ENCODE peak calls at places on chromosomes 3 and 15, in eight cellular contexts. One of them, this sample, is unnamed.

GRCh38 chr3:38636464-38636863 is 13.0 kb downstream of the SCN5A start:
- DNase-seq in endothelial cell of umbilical vein: no peak
- DNase-seq in heart left ventricle: no peak
- DNase-seq in spleen: peak; percentile 64
- DNase-seq in neural crest cell: no peak
- DNase-seq in foreskin fibroblast: no peak
- DNase-seq in testis: no peak
- DNase-seq in endothelial cell: no peak
- DNase-seq in this sample: no peak

GRCh38 chr15:26038693-26039092 is 175.6 kb upstream of the ATP10A start:
- DNase-seq in endothelial cell of umbilical vein: no peak
- DNase-seq in heart left ventricle: no peak
- DNase-seq in spleen: no peak
- DNase-seq in neural crest cell: no peak
- DNase-seq in foreskin fibroblast: no peak
- DNase-seq in testis: no peak
- DNase-seq in endothelial cell: peak; percentile 34
- DNase-seq in this sample: no peak

GRCh38 chr3:193971268-193971751 is 164.6 kb upstream of the HES1 start:
- DNase-seq in endothelial cell of umbilical vein: no peak
- DNase-seq in heart left ventricle: no peak
- DNase-seq in spleen: no peak
- DNase-seq in neural crest cell: no peak
- DNase-seq in foreskin fibroblast: no peak
- DNase-seq in testis: no peak
- DNase-seq in endothelial cell: no peak
- DNase-seq in this sample: no peak

GRCh38 chr15:31452595-31453557 is 126.2 kb downstream of the KLF13 start:
- DNase-seq in endothelial cell of umbilical vein: no peak
- DNase-seq in heart left ventricle: peak; percentile 42
- DNase-seq in spleen: peak; percentile 59
- DNase-seq in neural crest cell: no peak
- DNase-seq in foreskin fibroblast: no peak
- DNase-seq in testis: no peak
- DNase-seq in endothelial cell: no peak
- DNase-seq in this sample: no peak

GRCh38 chr3:172070269-172070668 is 30.9 kb downstream of the FNDC3B start:
- DNase-seq in endothelial cell of umbilical vein: no peak
- DNase-seq in heart left ventricle: no peak
- DNase-seq in spleen: no peak
- DNase-seq in neural crest cell: no peak
- DNase-seq in foreskin fibroblast: no peak
- DNase-seq in testis: no peak
- DNase-seq in endothelial cell: no peak
- DNase-seq in this sample: no peak

GRCh38 chr15:70855764-70856163 is 1.8 kb upstream of the LARP6 start:
- DNase-seq in endothelial cell of umbilical vein: no peak
- DNase-seq in heart left ventricle: no peak
- DNase-seq in spleen: no peak
- DNase-seq in neural crest cell: no peak
- DNase-seq in foreskin fibroblast: no peak
- DNase-seq in testis: no peak
- DNase-seq in endothelial cell: no peak
- DNase-seq in this sample: no peak

GRCh38 chr3:195105389-195105788 is 165.6 kb downstream of the XXYLT1 start:
- DNase-seq in endothelial cell of umbilical vein: peak; percentile 29
- DNase-seq in heart left ventricle: no peak
- DNase-seq in spleen: peak; percentile 73
- DNase-seq in neural crest cell: no peak
- DNase-seq in foreskin fibroblast: no peak
- DNase-seq in testis: no peak
- DNase-seq in endothelial cell: no peak
- DNase-seq in this sample: no peak

GRCh38 chr3:39349080-39349479 is 19.6 kb downstream of the CCR8 start:
- DNase-seq in endothelial cell of umbilical vein: no peak
- DNase-seq in heart left ventricle: no peak
- DNase-seq in spleen: no peak
- DNase-seq in neural crest cell: no peak
- DNase-seq in foreskin fibroblast: no peak
- DNase-seq in testis: no peak
- DNase-seq in endothelial cell: no peak
- DNase-seq in this sample: no peak

GRCh38 chr15:71559098-71559497 is 251.3 kb upstream of the NR2E3 start:
- DNase-seq in endothelial cell of umbilical vein: no peak
- DNase-seq in heart left ventricle: no peak
- DNase-seq in spleen: no peak
- DNase-seq in neural crest cell: no peak
- DNase-seq in foreskin fibroblast: no peak
- DNase-seq in testis: no peak
- DNase-seq in endothelial cell: no peak
- DNase-seq in this sample: no peak

GRCh38 chr15:67838789-67839332 is 984 bp downstream of the RNU6-1 start:
- DNase-seq in endothelial cell of umbilical vein: no peak
- DNase-seq in heart left ventricle: no peak
- DNase-seq in spleen: peak; percentile 89
- DNase-seq in neural crest cell: no peak
- DNase-seq in foreskin fibroblast: no peak
- DNase-seq in testis: peak; percentile 79
- DNase-seq in endothelial cell: peak; percentile 62
- DNase-seq in this sample: no peak

GRCh38 chr3:8769088-8769822 is at the start of gene OXTR:
- DNase-seq in endothelial cell of umbilical vein: peak; percentile 69
- DNase-seq in heart left ventricle: peak; percentile 56
- DNase-seq in spleen: peak; percentile 89
- DNase-seq in neural crest cell: peak; percentile 79
- DNase-seq in foreskin fibroblast: peak; percentile 76
- DNase-seq in testis: peak; percentile 74
- DNase-seq in endothelial cell: peak; percentile 88
- DNase-seq in this sample: no peak

GRCh38 chr3:156792945-156793344 is 33.2 kb upstream of the LEKR1 start:
- DNase-seq in endothelial cell of umbilical vein: no peak
- DNase-seq in heart left ventricle: no peak
- DNase-seq in spleen: no peak
- DNase-seq in neural crest cell: no peak
- DNase-seq in foreskin fibroblast: no peak
- DNase-seq in testis: no peak
- DNase-seq in endothelial cell: no peak
- DNase-seq in this sample: no peak

GRCh38 chr15:81211376-81211775 is 14.7 kb downstream of the IL16 start:
- DNase-seq in endothelial cell of umbilical vein: no peak
- DNase-seq in heart left ventricle: no peak
- DNase-seq in spleen: no peak
- DNase-seq in neural crest cell: no peak
- DNase-seq in foreskin fibroblast: no peak
- DNase-seq in testis: no peak
- DNase-seq in endothelial cell: no peak
- DNase-seq in this sample: no peak

GRCh38 chr3:69090021-69090420 is 5.3 kb downstream of the ARL6IP5 start:
- DNase-seq in endothelial cell of umbilical vein: peak; percentile 86
- DNase-seq in heart left ventricle: no peak
- DNase-seq in spleen: no peak
- DNase-seq in neural crest cell: no peak
- DNase-seq in foreskin fibroblast: peak; percentile 76
- DNase-seq in testis: no peak
- DNase-seq in endothelial cell: no peak
- DNase-seq in this sample: no peak

GRCh38 chr15:77482570-77482969 is 61.9 kb downstream of the HMG20A start:
- DNase-seq in endothelial cell of umbilical vein: peak; percentile 87
- DNase-seq in heart left ventricle: no peak
- DNase-seq in spleen: no peak
- DNase-seq in neural crest cell: no peak
- DNase-seq in foreskin fibroblast: peak; percentile 76
- DNase-seq in testis: no peak
- DNase-seq in endothelial cell: no peak
- DNase-seq in this sample: no peak

GRCh38 chr3:41198526-41198925 is 779 bp upstream of the CTNNB1 start:
- DNase-seq in endothelial cell of umbilical vein: peak; percentile 45
- DNase-seq in heart left ventricle: peak; percentile 39
- DNase-seq in spleen: no peak
- DNase-seq in neural crest cell: no peak
- DNase-seq in foreskin fibroblast: no peak
- DNase-seq in testis: peak; percentile 61
- DNase-seq in endothelial cell: no peak
- DNase-seq in this sample: no peak

GRCh38 chr3:133663569-133664313 is 2.0 kb upstream of the TOPBP1 start:
- DNase-seq in endothelial cell of umbilical vein: peak; percentile 37
- DNase-seq in heart left ventricle: no peak
- DNase-seq in spleen: no peak
- DNase-seq in neural crest cell: peak; percentile 31
- DNase-seq in foreskin fibroblast: peak; percentile 16
- DNase-seq in testis: peak; percentile 45
- DNase-seq in endothelial cell: peak; percentile 40
- DNase-seq in this sample: no peak

GRCh38 chr3:195873971-195874370 is 34.4 kb downstream of the TNK2 start:
- DNase-seq in endothelial cell of umbilical vein: no peak
- DNase-seq in heart left ventricle: no peak
- DNase-seq in spleen: no peak
- DNase-seq in neural crest cell: no peak
- DNase-seq in foreskin fibroblast: peak; percentile 35
- DNase-seq in testis: no peak
- DNase-seq in endothelial cell: no peak
- DNase-seq in this sample: no peak

GRCh38 chr15:32787949-32788348 is 70.1 kb downstream of the GREM1 start:
- DNase-seq in endothelial cell of umbilical vein: no peak
- DNase-seq in heart left ventricle: no peak
- DNase-seq in spleen: no peak
- DNase-seq in neural crest cell: no peak
- DNase-seq in foreskin fibroblast: no peak
- DNase-seq in testis: no peak
- DNase-seq in endothelial cell: no peak
- DNase-seq in this sample: no peak

GRCh38 chr15:70339551-70340517 is 242.1 kb upstream of the TLE3 start:
- DNase-seq in endothelial cell of umbilical vein: peak; percentile 27
- DNase-seq in heart left ventricle: no peak
- DNase-seq in spleen: no peak
- DNase-seq in neural crest cell: no peak
- DNase-seq in foreskin fibroblast: no peak
- DNase-seq in testis: no peak
- DNase-seq in endothelial cell: no peak
- DNase-seq in this sample: no peak

GRCh38 chr15:56523521-56523920 is 58.6 kb upstream of the MNS1 start:
- DNase-seq in endothelial cell of umbilical vein: no peak
- DNase-seq in heart left ventricle: no peak
- DNase-seq in spleen: no peak
- DNase-seq in neural crest cell: no peak
- DNase-seq in foreskin fibroblast: no peak
- DNase-seq in testis: no peak
- DNase-seq in endothelial cell: no peak
- DNase-seq in this sample: no peak

GRCh38 chr3:33130144-33130543 is 16.3 kb downstream of the CRTAP start:
- DNase-seq in endothelial cell of umbilical vein: peak; percentile 14
- DNase-seq in heart left ventricle: no peak
- DNase-seq in spleen: no peak
- DNase-seq in neural crest cell: no peak
- DNase-seq in foreskin fibroblast: no peak
- DNase-seq in testis: no peak
- DNase-seq in endothelial cell: no peak
- DNase-seq in this sample: no peak

GRCh38 chr15:31302778-31303433 is 23.7 kb upstream of the KLF13 start:
- DNase-seq in endothelial cell of umbilical vein: no peak
- DNase-seq in heart left ventricle: peak; percentile 10
- DNase-seq in spleen: peak; percentile 70
- DNase-seq in neural crest cell: no peak
- DNase-seq in foreskin fibroblast: no peak
- DNase-seq in testis: peak; percentile 8
- DNase-seq in endothelial cell: no peak
- DNase-seq in this sample: no peak

DNA sequence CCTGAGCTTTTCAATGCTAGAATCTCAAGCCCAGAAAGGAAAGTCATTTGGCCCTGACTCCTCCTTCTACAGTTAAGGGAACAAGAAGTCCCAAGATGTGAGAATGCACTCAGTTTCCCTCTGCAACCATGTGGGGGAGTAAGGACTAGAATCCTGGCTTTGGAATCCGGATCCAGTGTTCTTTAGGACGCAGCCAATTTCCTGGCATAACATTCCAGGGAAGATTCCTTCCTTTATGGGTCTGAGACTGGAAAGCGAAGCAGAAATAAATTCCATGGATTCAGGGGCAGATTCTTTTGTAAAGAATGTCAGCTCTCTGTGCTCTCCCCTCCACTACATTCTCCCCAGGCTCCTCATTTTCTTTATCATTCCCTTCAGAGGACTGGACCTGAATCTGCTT is 151.8 kb upstream of the SOX14 start:
- DNase-seq in endothelial cell of umbilical vein: no peak
- DNase-seq in heart left ventricle: no peak
- DNase-seq in spleen: no peak
- DNase-seq in neural crest cell: no peak
- DNase-seq in foreskin fibroblast: no peak
- DNase-seq in testis: no peak
- DNase-seq in endothelial cell: peak; percentile 47
- DNase-seq in this sample: no peak
- TF ChIP-seq CTCF in endothelial cell of umbilical vein: no peak
- TF ChIP-seq CTCF in heart left ventricle: no peak
- TF ChIP-seq CTCF in spleen: no peak
- TF ChIP-seq CTCF in neural crest cell: no peak
- TF ChIP-seq CTCF in foreskin fibroblast: no peak
- TF ChIP-seq CTCF in testis: no peak
- TF ChIP-seq CTCF in endothelial cell: no peak
- TF ChIP-seq CTCF in this sample: no peak

GRCh38 chr3:57582470-57583168 is 14.5 kb downstream of the ARF4 start:
- DNase-seq in endothelial cell of umbilical vein: no peak
- DNase-seq in heart left ventricle: no peak
- DNase-seq in spleen: no peak
- DNase-seq in neural crest cell: no peak
- DNase-seq in foreskin fibroblast: no peak
- DNase-seq in testis: no peak
- DNase-seq in endothelial cell: no peak
- DNase-seq in this sample: no peak
- TF ChIP-seq CTCF in endothelial cell of umbilical vein: no peak
- TF ChIP-seq CTCF in heart left ventricle: no peak
- TF ChIP-seq CTCF in spleen: no peak
- TF ChIP-seq CTCF in neural crest cell: peak; percentile 51
- TF ChIP-seq CTCF in foreskin fibroblast: no peak
- TF ChIP-seq CTCF in testis: no peak
- TF ChIP-seq CTCF in endothelial cell: no peak
- TF ChIP-seq CTCF in this sample: peak; percentile 57

DNA sequence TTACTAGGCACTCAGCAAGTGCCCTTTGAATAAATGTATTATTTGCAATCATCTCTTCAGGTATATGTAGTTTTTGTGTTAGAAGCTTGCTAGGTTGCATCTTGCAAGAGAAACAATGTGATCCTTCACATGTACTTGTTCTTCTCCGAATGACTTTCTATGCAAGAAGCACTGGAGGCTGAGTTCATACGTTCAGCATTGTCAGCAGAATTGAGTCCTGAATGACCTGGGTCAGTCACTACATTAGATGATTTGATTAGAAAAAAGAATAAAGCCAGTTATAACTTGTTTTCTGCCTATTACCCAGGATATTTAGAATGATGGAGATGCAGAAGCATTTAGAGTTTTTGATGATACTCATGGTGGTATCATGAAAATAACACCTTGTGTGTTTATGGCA is 479.1 kb upstream of the TPRG1 start:
- DNase-seq in endothelial cell of umbilical vein: no peak
- DNase-seq in heart left ventricle: no peak
- DNase-seq in spleen: no peak
- DNase-seq in neural crest cell: no peak
- DNase-seq in foreskin fibroblast: no peak
- DNase-seq in testis: no peak
- DNase-seq in endothelial cell: no peak
- DNase-seq in this sample: no peak
- TF ChIP-seq CTCF in endothelial cell of umbilical vein: no peak
- TF ChIP-seq CTCF in heart left ventricle: no peak
- TF ChIP-seq CTCF in spleen: no peak
- TF ChIP-seq CTCF in neural crest cell: no peak
- TF ChIP-seq CTCF in foreskin fibroblast: no peak
- TF ChIP-seq CTCF in testis: no peak
- TF ChIP-seq CTCF in endothelial cell: no peak
- TF ChIP-seq CTCF in this sample: no peak

GRCh38 chr3:187296058-187296457 is 4.5 kb upstream of the MASP1 start:
- DNase-seq in endothelial cell of umbilical vein: no peak
- DNase-seq in heart left ventricle: no peak
- DNase-seq in spleen: no peak
- DNase-seq in neural crest cell: no peak
- DNase-seq in foreskin fibroblast: no peak
- DNase-seq in testis: no peak
- DNase-seq in endothelial cell: no peak
- DNase-seq in this sample: no peak
- TF ChIP-seq CTCF in endothelial cell of umbilical vein: no peak
- TF ChIP-seq CTCF in heart left ventricle: no peak
- TF ChIP-seq CTCF in spleen: no peak
- TF ChIP-seq CTCF in neural crest cell: no peak
- TF ChIP-seq CTCF in foreskin fibroblast: no peak
- TF ChIP-seq CTCF in testis: no peak
- TF ChIP-seq CTCF in endothelial cell: no peak
- TF ChIP-seq CTCF in this sample: no peak